ENCODE peak calls at places on chromosome 4, in nine cellular contexts. One of them, this sample, is unnamed. For H3K4me1, the result is how much of the 10 kb centered on the place peaks cover.

GRCh38 chr4:131499139-131499873 is 1649.8 kb upstream of the PCDH10 start:
- DNase-seq in fibroblast of lung: peak
- DNase-seq in left ventricle myocardium inferior: no peak
- DNase-seq in CD8-positive, alpha-beta T cell: no peak
- DNase-seq in tibial nerve: no peak
- DNase-seq in pancreas: no peak
- DNase-seq in mucosa of descending colon: no peak
- DNase-seq in K562: no peak
- DNase-seq in ovary: no peak
- DNase-seq in this sample: peak

GRCh38 chr4:48109413-48110263 is 24.4 kb downstream of the TXK start:
- DNase-seq in fibroblast of lung: peak
- DNase-seq in left ventricle myocardium inferior: no peak
- DNase-seq in CD8-positive, alpha-beta T cell: no peak
- DNase-seq in tibial nerve: no peak
- DNase-seq in pancreas: no peak
- DNase-seq in mucosa of descending colon: no peak
- DNase-seq in K562: no peak
- DNase-seq in ovary: no peak
- DNase-seq in this sample: no peak

GRCh38 chr4:140158234-140159030 is 4.4 kb upstream of the MAML3 start:
- DNase-seq in fibroblast of lung: peak
- DNase-seq in left ventricle myocardium inferior: no peak
- DNase-seq in CD8-positive, alpha-beta T cell: no peak
- DNase-seq in tibial nerve: no peak
- DNase-seq in pancreas: no peak
- DNase-seq in mucosa of descending colon: no peak
- DNase-seq in K562: no peak
- DNase-seq in ovary: no peak
- DNase-seq in this sample: peak

GRCh38 chr4:47050986-47051725 is 19.8 kb downstream of the GABRB1 start:
- DNase-seq in fibroblast of lung: no peak
- DNase-seq in left ventricle myocardium inferior: no peak
- DNase-seq in CD8-positive, alpha-beta T cell: no peak
- DNase-seq in tibial nerve: no peak
- DNase-seq in pancreas: no peak
- DNase-seq in mucosa of descending colon: no peak
- DNase-seq in K562: no peak
- DNase-seq in ovary: no peak
- DNase-seq in this sample: no peak

GRCh38 chr4:19888587-19888986 is 363.1 kb upstream of the SLIT2 start:
- DNase-seq in fibroblast of lung: no peak
- DNase-seq in left ventricle myocardium inferior: no peak
- DNase-seq in CD8-positive, alpha-beta T cell: no peak
- DNase-seq in tibial nerve: no peak
- DNase-seq in pancreas: no peak
- DNase-seq in mucosa of descending colon: no peak
- DNase-seq in K562: peak
- DNase-seq in ovary: no peak
- DNase-seq in this sample: no peak

GRCh38 chr4:122930877-122931276 is 8.5 kb upstream of the NUDT6 start:
- DNase-seq in fibroblast of lung: peak
- DNase-seq in left ventricle myocardium inferior: no peak
- DNase-seq in CD8-positive, alpha-beta T cell: no peak
- DNase-seq in tibial nerve: no peak
- DNase-seq in pancreas: no peak
- DNase-seq in mucosa of descending colon: no peak
- DNase-seq in K562: no peak
- DNase-seq in ovary: no peak
- DNase-seq in this sample: no peak

GRCh38 chr4:66307641-66308438 is 637.6 kb upstream of the EPHA5 start:
- DNase-seq in fibroblast of lung: no peak
- DNase-seq in left ventricle myocardium inferior: no peak
- DNase-seq in CD8-positive, alpha-beta T cell: no peak
- DNase-seq in tibial nerve: no peak
- DNase-seq in pancreas: no peak
- DNase-seq in mucosa of descending colon: no peak
- DNase-seq in K562: no peak
- DNase-seq in ovary: no peak
- DNase-seq in this sample: peak

GRCh38 chr4:22348410-22348809 is 167.5 kb downstream of the ADGRA3 start:
- DNase-seq in fibroblast of lung: no peak
- DNase-seq in left ventricle myocardium inferior: no peak
- DNase-seq in CD8-positive, alpha-beta T cell: no peak
- DNase-seq in tibial nerve: no peak
- DNase-seq in pancreas: no peak
- DNase-seq in mucosa of descending colon: no peak
- DNase-seq in K562: no peak
- DNase-seq in ovary: no peak
- DNase-seq in this sample: no peak

GRCh38 chr4:8235224-8235623 is 34.3 kb upstream of the HTRA3 start:
- DNase-seq in fibroblast of lung: no peak
- DNase-seq in left ventricle myocardium inferior: no peak
- DNase-seq in CD8-positive, alpha-beta T cell: no peak
- DNase-seq in tibial nerve: no peak
- DNase-seq in pancreas: no peak
- DNase-seq in mucosa of descending colon: no peak
- DNase-seq in K562: no peak
- DNase-seq in ovary: no peak
- DNase-seq in this sample: no peak

GRCh38 chr4:26916195-26916594 is 55.6 kb downstream of the STIM2 start:
- DNase-seq in fibroblast of lung: no peak
- DNase-seq in left ventricle myocardium inferior: no peak
- DNase-seq in CD8-positive, alpha-beta T cell: no peak
- DNase-seq in tibial nerve: no peak
- DNase-seq in pancreas: no peak
- DNase-seq in mucosa of descending colon: no peak
- DNase-seq in K562: no peak
- DNase-seq in ovary: no peak
- DNase-seq in this sample: no peak

GRCh38 chr4:68708566-68708965 is 38.1 kb upstream of the UGT2B15 start:
- DNase-seq in fibroblast of lung: no peak
- DNase-seq in left ventricle myocardium inferior: no peak
- DNase-seq in CD8-positive, alpha-beta T cell: no peak
- DNase-seq in tibial nerve: no peak
- DNase-seq in pancreas: no peak
- DNase-seq in mucosa of descending colon: no peak
- DNase-seq in K562: no peak
- DNase-seq in ovary: no peak
- DNase-seq in this sample: no peak

GRCh38 chr4:183326853-183327252 is 4.6 kb upstream of the CLDN24 start:
- DNase-seq in fibroblast of lung: no peak
- DNase-seq in left ventricle myocardium inferior: no peak
- DNase-seq in CD8-positive, alpha-beta T cell: no peak
- DNase-seq in tibial nerve: no peak
- DNase-seq in pancreas: no peak
- DNase-seq in mucosa of descending colon: no peak
- DNase-seq in K562: no peak
- DNase-seq in ovary: no peak
- DNase-seq in this sample: no peak

GRCh38 chr4:186708554-186708953 is 15.1 kb downstream of the FAT1 start:
- DNase-seq in fibroblast of lung: no peak
- DNase-seq in left ventricle myocardium inferior: no peak
- DNase-seq in CD8-positive, alpha-beta T cell: no peak
- DNase-seq in tibial nerve: no peak
- DNase-seq in pancreas: no peak
- DNase-seq in mucosa of descending colon: no peak
- DNase-seq in K562: no peak
- DNase-seq in ovary: no peak
- DNase-seq in this sample: no peak

GRCh38 chr4:122152699-122153328 is 683 bp downstream of the BLTP1 start:
- DNase-seq in fibroblast of lung: peak
- DNase-seq in left ventricle myocardium inferior: peak
- DNase-seq in CD8-positive, alpha-beta T cell: peak
- DNase-seq in tibial nerve: no peak
- DNase-seq in pancreas: peak
- DNase-seq in mucosa of descending colon: peak
- DNase-seq in K562: peak
- DNase-seq in ovary: peak
- DNase-seq in this sample: peak

GRCh38 chr4:89283226-89283974 is 24.2 kb downstream of the GPRIN3 start:
- DNase-seq in fibroblast of lung: peak
- DNase-seq in left ventricle myocardium inferior: no peak
- DNase-seq in CD8-positive, alpha-beta T cell: no peak
- DNase-seq in tibial nerve: no peak
- DNase-seq in pancreas: no peak
- DNase-seq in mucosa of descending colon: peak
- DNase-seq in K562: no peak
- DNase-seq in ovary: no peak
- DNase-seq in this sample: no peak

GRCh38 chr4:20960291-20960690 is 260.0 kb downstream of the PACRGL start:
- DNase-seq in fibroblast of lung: no peak
- DNase-seq in left ventricle myocardium inferior: no peak
- DNase-seq in CD8-positive, alpha-beta T cell: no peak
- DNase-seq in tibial nerve: no peak
- DNase-seq in pancreas: no peak
- DNase-seq in mucosa of descending colon: no peak
- DNase-seq in K562: no peak
- DNase-seq in ovary: no peak
- DNase-seq in this sample: no peak

GRCh38 chr4:98232202-98232601 is 29.0 kb upstream of the RAP1GDS1 start:
- DNase-seq in fibroblast of lung: peak
- DNase-seq in left ventricle myocardium inferior: no peak
- DNase-seq in CD8-positive, alpha-beta T cell: no peak
- DNase-seq in tibial nerve: no peak
- DNase-seq in pancreas: no peak
- DNase-seq in mucosa of descending colon: no peak
- DNase-seq in K562: no peak
- DNase-seq in ovary: no peak
- DNase-seq in this sample: no peak

GRCh38 chr4:7733801-7734650 is 205.6 kb downstream of the AFAP1 start:
- DNase-seq in fibroblast of lung: no peak
- DNase-seq in left ventricle myocardium inferior: peak
- DNase-seq in CD8-positive, alpha-beta T cell: no peak
- DNase-seq in tibial nerve: no peak
- DNase-seq in pancreas: no peak
- DNase-seq in mucosa of descending colon: peak
- DNase-seq in K562: no peak
- DNase-seq in ovary: no peak
- DNase-seq in this sample: peak

GRCh38 chr4:153790962-153791551 is 2.2 kb upstream of the SFRP2 start:
- DNase-seq in fibroblast of lung: no peak
- DNase-seq in left ventricle myocardium inferior: no peak
- DNase-seq in CD8-positive, alpha-beta T cell: no peak
- DNase-seq in tibial nerve: peak
- DNase-seq in pancreas: peak
- DNase-seq in mucosa of descending colon: peak
- DNase-seq in K562: no peak
- DNase-seq in ovary: no peak
- DNase-seq in this sample: peak

GRCh38 chr4:89486042-89486441 is 178.4 kb upstream of the GPRIN3 start:
- DNase-seq in fibroblast of lung: peak
- DNase-seq in left ventricle myocardium inferior: no peak
- DNase-seq in CD8-positive, alpha-beta T cell: no peak
- DNase-seq in tibial nerve: no peak
- DNase-seq in pancreas: no peak
- DNase-seq in mucosa of descending colon: no peak
- DNase-seq in K562: no peak
- DNase-seq in ovary: no peak
- DNase-seq in this sample: no peak

GRCh38 chr4:48340276-48340904 is 939 bp upstream of the SLAIN2 start:
- DNase-seq in fibroblast of lung: no peak
- DNase-seq in left ventricle myocardium inferior: no peak
- DNase-seq in CD8-positive, alpha-beta T cell: no peak
- DNase-seq in tibial nerve: no peak
- DNase-seq in pancreas: no peak
- DNase-seq in mucosa of descending colon: no peak
- DNase-seq in K562: peak
- DNase-seq in ovary: no peak
- DNase-seq in this sample: no peak

GRCh38 chr4:24770111-24770584 is 25.2 kb upstream of the SOD3 start:
- DNase-seq in fibroblast of lung: peak
- DNase-seq in left ventricle myocardium inferior: no peak
- DNase-seq in CD8-positive, alpha-beta T cell: no peak
- DNase-seq in tibial nerve: no peak
- DNase-seq in pancreas: no peak
- DNase-seq in mucosa of descending colon: no peak
- DNase-seq in K562: no peak
- DNase-seq in ovary: no peak
- DNase-seq in this sample: no peak

GRCh38 chr4:80452768-80453167 is 117.2 kb downstream of the CFAP299 start:
- DNase-seq in fibroblast of lung: no peak
- DNase-seq in left ventricle myocardium inferior: no peak
- DNase-seq in CD8-positive, alpha-beta T cell: no peak
- DNase-seq in tibial nerve: no peak
- DNase-seq in pancreas: no peak
- DNase-seq in mucosa of descending colon: no peak
- DNase-seq in K562: no peak
- DNase-seq in ovary: no peak
- DNase-seq in this sample: no peak
- H3K4me1 ChIP-seq in fibroblast of lung: under half
- H3K4me1 ChIP-seq in left ventricle myocardium inferior: under half
- H3K4me1 ChIP-seq in CD8-positive, alpha-beta T cell: under half
- H3K4me1 ChIP-seq in tibial nerve: under half
- H3K4me1 ChIP-seq in pancreas: under half
- H3K4me1 ChIP-seq in mucosa of descending colon: under half
- H3K4me1 ChIP-seq in K562: under half
- H3K4me1 ChIP-seq in ovary: under half
- H3K4me1 ChIP-seq in this sample: under half

GRCh38 chr4:137541866-137542648 is 9.8 kb upstream of the PCDH18 start:
- DNase-seq in fibroblast of lung: peak
- DNase-seq in left ventricle myocardium inferior: no peak
- DNase-seq in CD8-positive, alpha-beta T cell: no peak
- DNase-seq in tibial nerve: no peak
- DNase-seq in pancreas: no peak
- DNase-seq in mucosa of descending colon: no peak
- DNase-seq in K562: no peak
- DNase-seq in ovary: no peak
- DNase-seq in this sample: no peak
- H3K4me3 ChIP-seq in fibroblast of lung: peak
- H3K4me3 ChIP-seq in left ventricle myocardium inferior: peak
- H3K4me3 ChIP-seq in CD8-positive, alpha-beta T cell: no peak
- H3K4me3 ChIP-seq in tibial nerve: peak
- H3K4me3 ChIP-seq in pancreas: no peak
- H3K4me3 ChIP-seq in mucosa of descending colon: no peak
- H3K4me3 ChIP-seq in K562: no peak
- H3K4me3 ChIP-seq in ovary: peak
- H3K4me3 ChIP-seq in this sample: no peak

GRCh38 chr4:145103496-145103895 is 5.4 kb downstream of the ABCE1 start:
- DNase-seq in fibroblast of lung: no peak
- DNase-seq in left ventricle myocardium inferior: no peak
- DNase-seq in CD8-positive, alpha-beta T cell: no peak
- DNase-seq in tibial nerve: no peak
- DNase-seq in pancreas: no peak
- DNase-seq in mucosa of descending colon: no peak
- DNase-seq in K562: no peak
- DNase-seq in ovary: no peak
- DNase-seq in this sample: no peak
- H3K4me1 ChIP-seq in fibroblast of lung: under half
- H3K4me1 ChIP-seq in left ventricle myocardium inferior: under half
- H3K4me1 ChIP-seq in CD8-positive, alpha-beta T cell: under half
- H3K4me1 ChIP-seq in tibial nerve: under half
- H3K4me1 ChIP-seq in pancreas: under half
- H3K4me1 ChIP-seq in mucosa of descending colon: under half
- H3K4me1 ChIP-seq in K562: under half
- H3K4me1 ChIP-seq in ovary: under half
- H3K4me1 ChIP-seq in this sample: under half

DNA sequence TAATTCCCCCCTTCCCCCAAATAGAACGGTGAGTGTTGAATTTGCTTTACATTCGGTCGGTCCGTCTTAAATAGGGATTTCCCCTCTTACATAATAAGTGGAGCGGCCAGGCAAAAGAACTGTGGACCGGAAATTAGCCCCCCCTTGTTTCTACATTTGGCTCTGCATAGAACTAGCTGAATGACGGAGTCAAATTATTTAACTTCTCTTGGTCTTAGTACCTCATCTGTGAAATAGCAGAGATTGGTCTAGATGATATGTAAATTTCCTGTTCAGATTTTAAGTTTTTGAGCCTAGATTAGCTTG is 1.3 kb downstream of the SPATA18 start:
- DNase-seq in fibroblast of lung: peak
- DNase-seq in left ventricle myocardium inferior: no peak
- DNase-seq in CD8-positive, alpha-beta T cell: no peak
- DNase-seq in tibial nerve: no peak
- DNase-seq in pancreas: no peak
- DNase-seq in mucosa of descending colon: no peak
- DNase-seq in K562: no peak
- DNase-seq in ovary: no peak
- DNase-seq in this sample: no peak
- H3K4me3 ChIP-seq in fibroblast of lung: peak
- H3K4me3 ChIP-seq in left ventricle myocardium inferior: peak
- H3K4me3 ChIP-seq in CD8-positive, alpha-beta T cell: no peak
- H3K4me3 ChIP-seq in tibial nerve: no peak
- H3K4me3 ChIP-seq in pancreas: peak
- H3K4me3 ChIP-seq in mucosa of descending colon: no peak
- H3K4me3 ChIP-seq in K562: no peak
- H3K4me3 ChIP-seq in ovary: peak
- H3K4me3 ChIP-seq in this sample: peak

This sample was measured in left lung.